ENCODE peak calls at places on chromosomes 11 and 22, in nine cellular contexts. One of them, this sample, is unnamed.

GRCh38 chr11:65782816-65783228 is 2.0 kb upstream of the AP5B1 start:
- DNase-seq in effector CD4-positive, alpha-beta T cell: no peak
- DNase-seq in effector memory CD4-positive, alpha-beta T cell: no peak
- DNase-seq in Peyer's patch: no peak
- DNase-seq in colonic mucosa: no peak
- DNase-seq in activated T-cell treated with anti-CD3 and anti-CD28 coated beads for 24 hours: no peak
- DNase-seq in HTR-8/SVneo: no peak
- DNase-seq in mesothelial cell of epicardium: no peak
- DNase-seq in fibroblast of mammary gland: no peak
- DNase-seq in this sample: no peak

GRCh38 chr11:93253111-93253510 is 55.3 kb upstream of the SLC36A4 start:
- DNase-seq in colonic mucosa: no peak
- DNase-seq in activated T-cell treated with anti-CD3 and anti-CD28 coated beads for 24 hours: no peak
- DNase-seq in effector CD4-positive, alpha-beta T cell: no peak
- DNase-seq in fibroblast of mammary gland: no peak
- DNase-seq in Peyer's patch: no peak
- DNase-seq in HTR-8/SVneo: no peak
- DNase-seq in mesothelial cell of epicardium: no peak
- DNase-seq in effector memory CD4-positive, alpha-beta T cell: no peak
- DNase-seq in this sample: no peak

GRCh38 chr11:61384271-61385242 is 7.8 kb upstream of the TMEM216 start:
- DNase-seq in mesothelial cell of epicardium: no peak
- DNase-seq in fibroblast of mammary gland: peak; percentile 62
- DNase-seq in effector CD4-positive, alpha-beta T cell: no peak
- DNase-seq in Peyer's patch: no peak
- DNase-seq in HTR-8/SVneo: no peak
- DNase-seq in activated T-cell treated with anti-CD3 and anti-CD28 coated beads for 24 hours: no peak
- DNase-seq in colonic mucosa: no peak
- DNase-seq in effector memory CD4-positive, alpha-beta T cell: no peak
- DNase-seq in this sample: peak; percentile 70

GRCh38 chr11:126686938-126687337 is 313.6 kb downstream of the KIRREL3 start:
- DNase-seq in fibroblast of mammary gland: no peak
- DNase-seq in mesothelial cell of epicardium: no peak
- DNase-seq in effector CD4-positive, alpha-beta T cell: no peak
- DNase-seq in activated T-cell treated with anti-CD3 and anti-CD28 coated beads for 24 hours: no peak
- DNase-seq in effector memory CD4-positive, alpha-beta T cell: no peak
- DNase-seq in Peyer's patch: no peak
- DNase-seq in colonic mucosa: no peak
- DNase-seq in HTR-8/SVneo: no peak
- DNase-seq in this sample: no peak

GRCh38 chr11:79417069-79417920 is 23.5 kb downstream of the TENM4 start:
- DNase-seq in effector memory CD4-positive, alpha-beta T cell: no peak
- DNase-seq in HTR-8/SVneo: no peak
- DNase-seq in activated T-cell treated with anti-CD3 and anti-CD28 coated beads for 24 hours: no peak
- DNase-seq in mesothelial cell of epicardium: no peak
- DNase-seq in effector CD4-positive, alpha-beta T cell: no peak
- DNase-seq in Peyer's patch: no peak
- DNase-seq in fibroblast of mammary gland: no peak
- DNase-seq in colonic mucosa: no peak
- DNase-seq in this sample: peak; percentile 84

GRCh38 chr11:6565988-6566703 is 37.3 kb downstream of the RRP8 start:
- DNase-seq in Peyer's patch: no peak
- DNase-seq in mesothelial cell of epicardium: no peak
- DNase-seq in HTR-8/SVneo: no peak
- DNase-seq in fibroblast of mammary gland: no peak
- DNase-seq in activated T-cell treated with anti-CD3 and anti-CD28 coated beads for 24 hours: no peak
- DNase-seq in effector memory CD4-positive, alpha-beta T cell: no peak
- DNase-seq in colonic mucosa: no peak
- DNase-seq in effector CD4-positive, alpha-beta T cell: no peak
- DNase-seq in this sample: no peak

GRCh38 chr22:45226681-45227186 is 14.0 kb downstream of the KIAA0930 start:
- DNase-seq in mesothelial cell of epicardium: no peak
- DNase-seq in effector memory CD4-positive, alpha-beta T cell: no peak
- DNase-seq in colonic mucosa: no peak
- DNase-seq in HTR-8/SVneo: no peak
- DNase-seq in activated T-cell treated with anti-CD3 and anti-CD28 coated beads for 24 hours: no peak
- DNase-seq in fibroblast of mammary gland: peak; percentile 13
- DNase-seq in effector CD4-positive, alpha-beta T cell: no peak
- DNase-seq in Peyer's patch: no peak
- DNase-seq in this sample: no peak

GRCh38 chr22:47169801-47170140 is 407.3 kb downstream of the TBC1D22A start:
- DNase-seq in HTR-8/SVneo: no peak
- DNase-seq in fibroblast of mammary gland: no peak
- DNase-seq in colonic mucosa: no peak
- DNase-seq in mesothelial cell of epicardium: peak; percentile 6
- DNase-seq in effector CD4-positive, alpha-beta T cell: no peak
- DNase-seq in effector memory CD4-positive, alpha-beta T cell: no peak
- DNase-seq in Peyer's patch: no peak
- DNase-seq in activated T-cell treated with anti-CD3 and anti-CD28 coated beads for 24 hours: no peak
- DNase-seq in this sample: no peak

GRCh38 chr11:124763156-124763947 is 1.3 kb upstream of the ESAM start:
- DNase-seq in fibroblast of mammary gland: peak; percentile 60
- DNase-seq in activated T-cell treated with anti-CD3 and anti-CD28 coated beads for 24 hours: peak; percentile 73
- DNase-seq in Peyer's patch: peak; percentile 95
- DNase-seq in effector memory CD4-positive, alpha-beta T cell: peak; percentile 76
- DNase-seq in effector CD4-positive, alpha-beta T cell: peak; percentile 82
- DNase-seq in mesothelial cell of epicardium: peak; percentile 83
- DNase-seq in colonic mucosa: peak; percentile 94
- DNase-seq in HTR-8/SVneo: peak; percentile 54
- DNase-seq in this sample: peak; percentile 85

GRCh38 chr22:27850000-27850465 is 48.5 kb upstream of the MN1 start:
- DNase-seq in effector memory CD4-positive, alpha-beta T cell: no peak
- DNase-seq in Peyer's patch: no peak
- DNase-seq in fibroblast of mammary gland: no peak
- DNase-seq in activated T-cell treated with anti-CD3 and anti-CD28 coated beads for 24 hours: no peak
- DNase-seq in HTR-8/SVneo: no peak
- DNase-seq in mesothelial cell of epicardium: no peak
- DNase-seq in effector CD4-positive, alpha-beta T cell: no peak
- DNase-seq in colonic mucosa: no peak
- DNase-seq in this sample: peak; percentile 27

GRCh38 chr11:103805688-103806009 is 230.8 kb upstream of the DDI1 start:
- DNase-seq in Peyer's patch: no peak
- DNase-seq in effector memory CD4-positive, alpha-beta T cell: no peak
- DNase-seq in HTR-8/SVneo: no peak
- DNase-seq in mesothelial cell of epicardium: no peak
- DNase-seq in fibroblast of mammary gland: no peak
- DNase-seq in colonic mucosa: no peak
- DNase-seq in activated T-cell treated with anti-CD3 and anti-CD28 coated beads for 24 hours: no peak
- DNase-seq in effector CD4-positive, alpha-beta T cell: no peak
- DNase-seq in this sample: no peak

GRCh38 chr11:12215192-12215591 is 104.8 kb downstream of the MICAL2 start:
- DNase-seq in mesothelial cell of epicardium: no peak
- DNase-seq in colonic mucosa: no peak
- DNase-seq in Peyer's patch: no peak
- DNase-seq in fibroblast of mammary gland: no peak
- DNase-seq in effector CD4-positive, alpha-beta T cell: no peak
- DNase-seq in HTR-8/SVneo: no peak
- DNase-seq in effector memory CD4-positive, alpha-beta T cell: no peak
- DNase-seq in activated T-cell treated with anti-CD3 and anti-CD28 coated beads for 24 hours: no peak
- DNase-seq in this sample: peak; percentile 71

This sample was measured in mesendoderm.